ENCODE peak calls at places on chromosome 14, in seven cellular contexts. H, S, J, A, W, Q and N are unnamed samples. For H3K36me3, the result is how much of the 10 kb centered on the place peaks cover.

GRCh38 chr14:95146079-95146771 is 11.1 kb downstream of the DICER1 start:
- DNase-seq in Q (no peak), H (no peak), S (peak), W (no peak), J (no peak), A (no peak), N (peak)

GRCh38 chr14:75205586-75205985 is 29.2 kb upstream of the TMED10 start:
- DNase-seq in J (no peak), W (no peak), S (no peak), Q (no peak), H (peak), A (peak), N (no peak)

GRCh38 chr14:96627386-96627785 is 125.2 kb downstream of the PAPOLA start:
- DNase-seq in S (no peak), Q (no peak), J (no peak), W (no peak), H (no peak), A (no peak), N (no peak)

GRCh38 chr14:23604675-23605170 is 26.1 kb upstream of the JPH4 start:
- DNase-seq in S (no peak), A (no peak), Q (no peak), J (no peak), H (no peak), W (peak), N (no peak)

GRCh38 chr14:85572845-85573244 is 42.9 kb downstream of the FLRT2 start:
- DNase-seq in W (no peak), Q (no peak), S (no peak), J (no peak), A (peak), H (peak), N (no peak)

GRCh38 chr14:85531141-85531593 is 1.2 kb downstream of the FLRT2 start:
- DNase-seq in Q (peak), S (peak), W (peak), J (no peak), A (peak), H (peak), N (peak)

GRCh38 chr14:101183376-101184103 is 280.0 kb upstream of the RTL1 start:
- DNase-seq in H (peak), A (no peak), Q (peak), J (no peak), S (no peak), W (peak), N (peak)

GRCh38 chr14:64717870-64718269 is 13.6 kb downstream of the PLEKHG3 start:
- DNase-seq in A (peak), S (no peak), J (peak), H (no peak), W (peak), Q (peak), N (no peak)

GRCh38 chr14:89041245-89041585 is 216.8 kb downstream of the TTC8 start:
- DNase-seq in S (peak), H (no peak), Q (peak), A (no peak), J (peak), W (peak), N (no peak)

GRCh38 chr14:100900837-100901390 is 2.6 kb downstream of the RTL1 start:
- DNase-seq in A (no peak), W (peak), S (no peak), J (peak), Q (peak), H (peak), N (no peak)

GRCh38 chr14:32980178-32980886 is 41.7 kb downstream of the NPAS3 start:
- DNase-seq in A (no peak), H (no peak), J (no peak), S (no peak), W (no peak), Q (no peak), N (no peak)

GRCh38 chr14:84485016-84485415 is 1044.9 kb upstream of the FLRT2 start:
- DNase-seq in A (no peak), Q (no peak), W (no peak), S (no peak), H (peak), J (no peak), N (no peak)

GRCh38 chr14:100816286-100816949 is 9.5 kb upstream of the MEG3 start:
- DNase-seq in W (no peak), Q (no peak), H (no peak), S (no peak), J (no peak), A (no peak), N (no peak)

GRCh38 chr14:94050231-94050880 is 24.2 kb downstream of the OTUB2 start:
- DNase-seq in S (no peak), A (no peak), J (no peak), W (no peak), Q (no peak), H (no peak), N (peak)

GRCh38 chr14:88013750-88014349 is 8.9 kb downstream of the GPR65 start:
- DNase-seq in Q (peak), W (peak), J (peak), S (no peak), H (peak), A (peak), N (peak)

GRCh38 chr14:75363570-75364227 is 64.1 kb upstream of the JDP2 start:
- DNase-seq in W (no peak), S (no peak), A (no peak), J (no peak), Q (no peak), H (no peak), N (no peak)

GRCh38 chr14:81529391-81529790 is 4.3 kb downstream of the SEL1L start:
- DNase-seq in Q (no peak), H (peak), S (no peak), W (no peak), A (peak), J (no peak), N (no peak)

DNA sequence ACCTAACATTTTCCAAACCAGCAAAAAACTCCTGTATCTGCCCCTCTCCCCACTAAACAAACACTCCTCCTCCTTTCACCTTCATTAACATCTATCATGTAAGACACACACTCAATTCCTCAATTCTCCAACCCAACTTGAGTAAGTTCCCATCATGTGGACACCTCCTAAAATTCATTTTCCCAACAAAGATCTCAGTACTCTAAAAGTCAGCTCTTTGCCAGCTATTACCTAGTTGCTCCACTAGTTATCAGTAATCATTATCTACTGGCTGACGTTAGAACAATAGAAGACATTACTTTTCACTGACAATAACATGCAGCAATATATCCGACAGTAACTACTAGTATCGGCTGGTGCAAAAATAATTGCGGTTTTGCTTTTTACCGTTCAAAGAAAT is 42.1 kb downstream of the HNRNPC start:
- DNase-seq in A (no peak), H (no peak), Q (no peak), W (no peak), J (no peak), S (no peak), N (no peak)
- H3K36me3 ChIP-seq in A (under half), H (half or more), Q (under half), W (under half), J (half or more), S (under half), N (half or more)

GRCh38 chr14:99244299-99244959 is 27.6 kb downstream of the BCL11B start:
- DNase-seq in A (no peak), J (no peak), Q (no peak), S (no peak), W (no peak), H (no peak), N (no peak)
- H3K4me3 ChIP-seq in A (no peak), J (no peak), Q (no peak), S (no peak), W (no peak), H (no peak), N (no peak)

GRCh38 chr14:58353516-58354299 is 42.0 kb upstream of the TOMM20L start:
- DNase-seq in A (no peak), S (no peak), W (no peak), Q (no peak), H (no peak), J (no peak), N (no peak)
- H3K36me3 ChIP-seq in A (under half), S (under half), W (under half), Q (under half), H (half or more), J (under half), N (half or more)

DNA sequence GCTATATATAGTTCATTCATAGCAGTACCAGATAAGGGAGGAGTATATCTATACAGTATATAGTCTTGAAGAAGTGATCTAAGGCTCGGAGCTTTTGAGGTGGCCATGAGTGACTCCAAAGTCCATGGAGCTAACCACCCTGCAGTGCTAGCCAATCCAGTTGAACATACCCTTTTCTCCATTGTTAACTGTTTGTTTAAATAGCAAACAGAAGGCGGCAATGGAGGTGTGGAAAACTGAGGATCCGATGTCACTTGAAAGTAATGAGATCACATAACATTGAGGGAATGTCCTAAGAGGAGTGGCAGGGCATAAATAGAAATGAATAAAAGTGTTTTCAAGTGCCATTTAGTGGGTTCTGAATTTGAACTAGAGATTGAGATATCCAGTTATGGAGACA is 12.4 kb upstream of the SNAPC1 start:
- DNase-seq in A (no peak), J (peak), H (peak), Q (no peak), W (peak), S (no peak), N (no peak)
- H3K4me3 ChIP-seq in A (peak), J (peak), H (peak), Q (peak), W (no peak), S (no peak), N (no peak)

GRCh38 chr14:61491876-61492440 is 170.6 kb downstream of the PRKCH start:
- DNase-seq in H (no peak), A (no peak), Q (peak), W (no peak), S (no peak), J (no peak), N (no peak)
- H3K36me3 ChIP-seq in H (under half), A (under half), Q (under half), W (under half), S (under half), J (under half), N (under half)

GRCh38 chr14:77022219-77022852 is 6.2 kb downstream of the IRF2BPL start:
- DNase-seq in J (no peak), Q (no peak), W (no peak), H (no peak), S (no peak), A (no peak), N (no peak)

GRCh38 chr14:77026166-77026929 is 2.2 kb downstream of the IRF2BPL start:
- DNase-seq in J (peak), W (peak), H (peak), S (peak), A (peak), Q (no peak), N (peak)

GRCh38 chr14:77025744-77026165 is 2.8 kb downstream of the IRF2BPL start:
- DNase-seq in H (no peak), W (no peak), Q (no peak), S (no peak), A (no peak), J (no peak), N (peak)

GRCh38 chr14:77024171-77024627 is 4.3 kb downstream of the IRF2BPL start:
- DNase-seq in S (peak), A (peak), W (peak), Q (no peak), J (no peak), H (peak), N (no peak)

DNA sequence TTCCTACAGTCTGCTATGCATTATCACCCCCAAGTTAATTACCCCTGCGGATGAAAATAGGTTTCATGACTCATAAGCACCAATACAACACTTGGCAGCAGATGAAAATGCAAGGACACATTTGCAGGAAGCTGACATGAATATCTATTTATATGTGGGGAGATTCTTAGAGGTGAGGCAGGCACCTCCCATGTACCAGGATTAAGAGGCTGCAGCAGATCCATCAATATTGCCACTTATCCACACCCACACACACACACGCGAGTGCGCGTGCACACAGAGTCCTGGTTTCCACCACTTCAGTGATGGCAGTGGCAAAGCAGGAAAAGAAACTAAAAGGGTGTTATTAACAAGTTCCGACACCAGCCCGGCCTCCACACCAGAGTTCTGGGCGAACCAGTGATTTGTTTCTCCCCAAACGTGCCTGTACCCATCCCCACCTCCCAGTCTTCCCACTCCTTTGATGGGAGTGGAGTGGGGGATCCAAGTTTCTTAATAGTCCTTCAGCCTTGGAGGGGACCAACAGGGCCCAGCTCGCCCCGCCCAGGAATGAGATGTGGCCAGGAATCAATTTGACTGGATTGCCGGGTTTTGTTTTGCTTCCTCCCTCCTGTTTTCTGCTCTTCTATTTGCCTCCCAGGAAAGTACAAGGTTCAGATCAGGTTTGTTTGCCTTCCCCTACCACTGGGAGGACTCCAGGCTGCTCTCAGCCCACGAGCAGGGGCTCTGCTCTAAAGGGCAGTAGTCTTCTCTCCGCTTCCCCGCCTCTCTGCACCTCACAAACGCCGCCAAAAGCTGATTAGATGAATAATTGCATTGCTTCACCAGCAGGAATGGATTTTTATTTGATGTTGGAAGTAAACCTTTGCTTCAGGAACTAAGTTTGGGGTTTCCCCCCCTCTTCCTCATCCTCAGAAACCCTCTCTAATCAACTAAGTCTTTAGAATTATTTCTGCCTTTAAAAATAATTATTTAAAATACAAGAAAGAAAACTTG is 5.2 kb downstream of the IRF2BPL start:
- DNase-seq in H (peak), S (peak), Q (no peak), A (peak), J (no peak), W (peak), N (no peak)
- H3K4me3 ChIP-seq in H (peak), S (no peak), Q (peak), A (peak), J (peak), W (no peak), N (peak)

GRCh38 chr14:67766035-67766680 is 50.2 kb downstream of the ZFYVE26 start:
- DNase-seq in J (no peak), Q (peak), A (no peak), H (no peak), W (no peak), S (no peak), N (no peak)
- H3K36me3 ChIP-seq in J (under half), Q (under half), A (under half), H (under half), W (under half), S (under half), N (half or more)

DNA sequence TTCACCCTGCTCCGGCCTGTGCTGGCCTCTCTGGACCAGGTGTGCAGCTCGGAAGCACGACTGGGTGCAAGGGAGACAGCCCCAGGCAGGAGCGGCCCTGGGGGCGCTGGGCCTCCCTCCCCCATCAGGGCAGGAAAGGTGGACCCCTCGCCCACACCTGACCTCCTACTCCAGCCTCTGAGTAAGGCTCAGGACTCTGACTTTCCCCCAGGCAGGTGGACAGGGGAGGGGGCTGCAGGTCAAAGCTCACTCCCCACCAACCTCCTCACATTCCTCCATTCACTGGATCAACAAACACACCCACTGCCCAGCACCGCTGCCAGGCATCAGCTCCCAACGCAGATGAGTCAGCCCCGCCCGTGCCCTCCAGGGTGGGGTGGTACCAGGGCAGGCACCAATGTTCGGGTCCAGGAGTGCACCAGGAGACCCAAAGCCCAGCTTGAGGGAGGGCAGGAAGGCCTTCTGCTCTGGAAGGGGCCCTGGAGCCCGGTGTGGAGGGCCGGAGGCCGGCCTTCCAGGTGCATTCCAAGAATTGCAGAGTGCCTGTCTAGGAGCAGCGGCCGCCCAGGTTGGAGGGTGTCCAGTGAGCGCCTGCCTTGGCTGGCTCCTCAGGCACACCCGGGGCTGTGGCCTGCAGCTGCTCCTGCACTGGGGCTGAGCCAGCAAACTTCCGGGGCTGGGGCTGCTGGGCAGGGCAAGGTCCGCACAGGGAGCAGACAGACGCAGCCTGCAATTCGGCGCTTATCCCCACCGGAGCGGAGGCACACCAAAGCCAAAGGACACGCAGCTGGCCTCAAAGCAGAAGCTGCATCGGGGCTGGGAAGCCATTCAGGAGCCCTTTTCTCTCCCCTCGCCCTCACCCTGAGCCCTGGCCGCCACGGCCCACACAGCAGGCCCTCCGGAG is 1.6 kb upstream of the INF2 start:
- DNase-seq in Q (peak), S (peak), W (peak), A (no peak), H (peak), J (peak), N (peak)
- H3K4me3 ChIP-seq in Q (peak), S (no peak), W (no peak), A (no peak), H (no peak), J (peak), N (peak)

GRCh38 chr14:105455766-105456660 is 18.6 kb upstream of the CRIP2 start:
- DNase-seq in J (no peak), A (no peak), W (no peak), S (peak), H (no peak), Q (no peak), N (no peak)
- H3K36me3 ChIP-seq in J (under half), A (half or more), W (under half), S (under half), H (under half), Q (under half), N (half or more)

GRCh38 chr14:22542360-22542759 is 46.7 kb downstream of the DAD1 start:
- DNase-seq in S (no peak), A (no peak), H (no peak), J (no peak), W (no peak), Q (no peak), N (no peak)
- H3K4me3 ChIP-seq in S (no peak), A (no peak), H (no peak), J (no peak), W (no peak), Q (no peak), N (no peak)